ENCODE peak calls at places on chromosomes 5 and 9, in six cellular contexts. N, F, D, Y, Q and Z are unnamed samples.

GRCh38 chr5:74075496-74075895 is 449.5 kb downstream of the ARHGEF28 start:
- DNase-seq in N (no peak), F (no peak), D (no peak), Y (no peak), Q (no peak), Z (no peak)

GRCh38 chr9:92360083-92360482 is 34.3 kb downstream of the CENPP start:
- DNase-seq in N (no peak), F (no peak), D (no peak), Y (no peak), Q (no peak), Z (no peak)

GRCh38 chr9:38066907-38067610 is 2.0 kb downstream of the SHB start:
- DNase-seq in N (no peak), F (peak; percentile 8), D (no peak), Y (no peak), Q (peak; percentile 57), Z (no peak)

GRCh38 chr5:38789777-38790176 is 56.0 kb upstream of the OSMR start:
- DNase-seq in N (no peak), F (no peak), D (no peak), Y (no peak), Q (no peak), Z (no peak)

GRCh38 chr9:72338631-72339030 is 26.4 kb downstream of the ZFAND5 start:
- DNase-seq in N (no peak), F (no peak), D (no peak), Y (no peak), Q (no peak), Z (no peak)

GRCh38 chr5:154862766-154863165 is 4.3 kb downstream of the CNOT8 start:
- DNase-seq in N (no peak), F (no peak), D (no peak), Y (no peak), Q (no peak), Z (no peak)

GRCh38 chr5:118891252-118891651 is 97.1 kb downstream of the DTWD2 start:
- DNase-seq in N (no peak), F (no peak), D (no peak), Y (peak; percentile 2), Q (no peak), Z (no peak)

GRCh38 chr5:109016300-109016699 is 268.6 kb downstream of the FER start:
- DNase-seq in N (no peak), F (no peak), D (no peak), Y (no peak), Q (no peak), Z (no peak)

GRCh38 chr5:72123764-72124163 is 16.5 kb downstream of the MAP1B start:
- DNase-seq in N (no peak), F (no peak), D (no peak), Y (no peak), Q (no peak), Z (no peak)

GRCh38 chr5:55343107-55343506 is 35.3 kb downstream of the MTREX start:
- DNase-seq in N (no peak), F (no peak), D (no peak), Y (no peak), Q (no peak), Z (no peak)

GRCh38 chr5:146878471-146879172 is at the start of gene PPP2R2B:
- DNase-seq in N (no peak), F (peak; percentile 41), D (peak; percentile 23), Y (no peak), Q (peak; percentile 80), Z (no peak)

GRCh38 chr9:136994885-136995224 is 1.5 kb downstream of the CLIC3 start:
- DNase-seq in N (no peak), F (no peak), D (no peak), Y (no peak), Q (no peak), Z (no peak)

GRCh38 chr5:178098685-178099084 is 14.6 kb upstream of the N4BP3 start:
- DNase-seq in N (no peak), F (no peak), D (no peak), Y (no peak), Q (no peak), Z (no peak)

GRCh38 chr9:29969856-29970647 is 2396.8 kb upstream of the C9orf72 start:
- DNase-seq in N (no peak), F (no peak), D (no peak), Y (no peak), Q (no peak), Z (no peak)

GRCh38 chr5:2183154-2184023 is 300.7 kb upstream of the IRX4 start:
- DNase-seq in N (no peak), F (no peak), D (no peak), Y (no peak), Q (no peak), Z (no peak)

GRCh38 chr5:98414938-98415337 is 358.5 kb upstream of the RGMB start:
- DNase-seq in N (no peak), F (no peak), D (peak; percentile 75), Y (no peak), Q (no peak), Z (no peak)

GRCh38 chr9:95936579-95937075 is 61.1 kb downstream of the ERCC6L2 start:
- DNase-seq in N (no peak), F (no peak), D (no peak), Y (no peak), Q (no peak), Z (no peak)

GRCh38 chr5:169100735-169101075 is 200.2 kb downstream of the SLIT3 start:
- DNase-seq in N (no peak), F (no peak), D (peak; percentile 78), Y (no peak), Q (no peak), Z (peak; percentile 22)

GRCh38 chr5:81749562-81750307 is 1.2 kb downstream of the SSBP2 start:
- DNase-seq in N (peak; percentile 20), F (peak; percentile 29), D (peak; percentile 27), Y (no peak), Q (peak; percentile 61), Z (no peak)

GRCh38 chr9:35229779-35230143 is 68.0 kb downstream of the UNC13B start:
- DNase-seq in N (no peak), F (no peak), D (no peak), Y (no peak), Q (no peak), Z (no peak)

GRCh38 chr9:111944467-111944866 is 47.9 kb downstream of the UGCG start:
- DNase-seq in N (no peak), F (no peak), D (no peak), Y (no peak), Q (no peak), Z (no peak)

GRCh38 chr9:99693888-99694287 is 127.8 kb upstream of the NR4A3 start:
- DNase-seq in N (no peak), F (no peak), D (no peak), Y (no peak), Q (no peak), Z (no peak)

GRCh38 chr5:16776611-16777251 is 159.4 kb downstream of the MYO10 start:
- DNase-seq in N (no peak), F (no peak), D (no peak), Y (peak; percentile 39), Q (peak; percentile 40), Z (no peak)

GRCh38 chr5:36237756-36238155 is 4.0 kb downstream of the NADK2 start:
- DNase-seq in N (no peak), F (no peak), D (no peak), Y (no peak), Q (no peak), Z (no peak)

GRCh38 chr9:34431661-34432060 is 26.7 kb downstream of the FAM219A start:
- DNase-seq in N (no peak), F (no peak), D (no peak), Y (no peak), Q (no peak), Z (no peak)

GRCh38 chr5:1468247-1468612 is 23.0 kb upstream of the SLC6A3 start:
- DNase-seq in N (peak; percentile 7), F (no peak), D (no peak), Y (no peak), Q (peak; percentile 12), Z (no peak)

GRCh38 chr5:54007822-54008777 is 302.3 kb downstream of the ARL15 start:
- DNase-seq in N (no peak), F (no peak), D (peak; percentile 46), Y (no peak), Q (no peak), Z (no peak)

GRCh38 chr5:18244309-18244708 is 610.0 kb downstream of the TAF11L14 start:
- DNase-seq in N (no peak), F (no peak), D (no peak), Y (no peak), Q (no peak), Z (no peak)